ENCODE peak calls at places on chromosomes 3 and 15, in four cellular contexts. A, H, L and V are unnamed samples.

GRCh38 chr3:165770781-165771180 is 66.4 kb downstream of the BCHE start:
- DNase-seq in A (peak; percentile 46), H (no peak), L (no peak), V (no peak)

GRCh38 chr3:36928220-36928619 is 16.6 kb downstream of the TRANK1 start:
- DNase-seq in A (no peak), H (no peak), L (no peak), V (no peak)

GRCh38 chr3:69442771-69443197 is 56.9 kb upstream of the FRMD4B start:
- DNase-seq in A (no peak), H (no peak), L (no peak), V (no peak)

GRCh38 chr15:29128671-29129070 is 141.0 kb downstream of the NSMCE3 start:
- DNase-seq in A (no peak), H (no peak), L (no peak), V (no peak)

GRCh38 chr3:180802837-180803236 is 109.6 kb upstream of the FXR1 start:
- DNase-seq in A (peak; percentile 9), H (peak; percentile 2), L (no peak), V (no peak)

GRCh38 chr3:46668116-46668515 is 25.4 kb downstream of the ALS2CL start:
- DNase-seq in A (no peak), H (no peak), L (no peak), V (peak; percentile 9)

GRCh38 chr15:83515171-83515570 is 68.0 kb downstream of the SH3GL3 start:
- DNase-seq in A (no peak), H (no peak), L (no peak), V (no peak)

GRCh38 chr3:73141531-73141930 is 80.1 kb downstream of the EBLN2 start:
- DNase-seq in A (no peak), H (no peak), L (peak; percentile 55), V (no peak)

GRCh38 chr3:29695201-29695904 is 414.5 kb downstream of the RBMS3 start:
- DNase-seq in A (peak; percentile 75), H (no peak), L (peak; percentile 38), V (peak; percentile 25)

GRCh38 chr3:16794251-16794650 is 90.5 kb upstream of the PLCL2 start:
- DNase-seq in A (no peak), H (no peak), L (no peak), V (no peak)

GRCh38 chr15:86231864-86232801 is 152.5 kb downstream of the AGBL1 start:
- DNase-seq in A (peak; percentile 31), H (peak; percentile 46), L (peak; percentile 37), V (peak; percentile 49)

GRCh38 chr15:25715536-25716413 is 147.4 kb downstream of the ATP10A start:
- DNase-seq in A (no peak), H (no peak), L (no peak), V (no peak)

GRCh38 chr3:42394579-42395288 is 15.7 kb downstream of the LYZL4 start:
- DNase-seq in A (no peak), H (no peak), L (no peak), V (no peak)

GRCh38 chr3:16290827-16291196 is 25.8 kb downstream of the OXNAD1 start:
- DNase-seq in A (peak; percentile 60), H (no peak), L (no peak), V (no peak)

GRCh38 chr3:194686816-194687637 is 1.3 kb downstream of the FAM43A start:
- DNase-seq in A (peak; percentile 73), H (peak; percentile 70), L (peak; percentile 58), V (peak; percentile 11)

GRCh38 chr15:67135494-67135893 is 70.1 kb downstream of the SMAD3 start:
- DNase-seq in A (peak; percentile 78), H (no peak), L (no peak), V (no peak)

GRCh38 chr3:11302444-11302843 is 30.2 kb downstream of the ATG7 start:
- DNase-seq in A (no peak), H (no peak), L (no peak), V (no peak)

GRCh38 chr3:132008841-132009638 is 25.8 kb downstream of the CPNE4 start:
- DNase-seq in A (peak; percentile 24), H (no peak), L (no peak), V (no peak)

GRCh38 chr3:122636697-122637096 is 43.9 kb upstream of the PARP14 start:
- DNase-seq in A (no peak), H (no peak), L (no peak), V (no peak)

GRCh38 chr3:64871955-64872354 is 184.2 kb upstream of the ADAMTS9 start:
- DNase-seq in A (no peak), H (no peak), L (no peak), V (no peak)

GRCh38 chr3:29805757-29806156 is 524.9 kb downstream of the RBMS3 start:
- DNase-seq in A (peak; percentile 23), H (no peak), L (no peak), V (no peak)

GRCh38 chr15:37004373-37004869 is 95.9 kb downstream of the MEIS2 start:
- DNase-seq in A (no peak), H (no peak), L (no peak), V (no peak)

GRCh38 chr15:52114656-52115055 is 2.1 kb upstream of the BCL2L10 start:
- DNase-seq in A (no peak), H (no peak), L (no peak), V (no peak)

GRCh38 chr3:32630266-32630665 is 54.7 kb upstream of the CNOT10 start:
- DNase-seq in A (no peak), H (no peak), L (no peak), V (no peak)

GRCh38 chr15:74420193-74420905 is 13.4 kb downstream of the SEMA7A start:
- DNase-seq in A (peak; percentile 65), H (no peak), L (peak; percentile 85), V (peak; percentile 39)

GRCh38 chr3:73094951-73095350 is 33.5 kb downstream of the EBLN2 start:
- DNase-seq in A (no peak), H (no peak), L (no peak), V (no peak)

GRCh38 chr3:151009981-151010380 is 37.5 kb upstream of the CLRN1 start:
- DNase-seq in A (no peak), H (no peak), L (no peak), V (no peak)

GRCh38 chr3:11236588-11237461 is 35.4 kb upstream of the ATG7 start:
- DNase-seq in A (peak; percentile 58), H (peak; percentile 29), L (peak; percentile 74), V (peak; percentile 59)

GRCh38 chr3:126543457-126544090 is 15.2 kb downstream of the C3orf22 start:
- DNase-seq in A (no peak), H (no peak), L (peak; percentile 7), V (no peak)

GRCh38 chr3:121883507-121883906 is 10.7 kb upstream of the SLC15A2 start:
- DNase-seq in A (peak; percentile 18), H (peak; percentile 0), L (peak; percentile 16), V (no peak)

GRCh38 chr15:99250001-99250400 is 620 bp upstream of the TTC23 start:
- DNase-seq in A (no peak), H (no peak), L (no peak), V (no peak)

GRCh38 chr3:185152433-185153169 is at the start of gene C3orf70:
- DNase-seq in A (peak; percentile 65), H (peak; percentile 54), L (peak; percentile 72), V (peak; percentile 53)

GRCh38 chr15:72801590-72802345 is 18.2 kb upstream of the ADPGK start:
- DNase-seq in A (no peak), H (no peak), L (no peak), V (no peak)

GRCh38 chr15:91043190-91043874 is 20.9 kb upstream of the VPS33B start:
- DNase-seq in A (no peak), H (no peak), L (no peak), V (no peak)

GRCh38 chr3:33909547-33909946 is 111.1 kb downstream of the PDCD6IP start:
- DNase-seq in A (no peak), H (no peak), L (no peak), V (no peak)

GRCh38 chr3:127738192-127738840 is 65.6 kb downstream of the ABTB1 start:
- DNase-seq in A (peak; percentile 53), H (no peak), L (peak; percentile 56), V (no peak)

GRCh38 chr3:45178131-45179023 is 32.2 kb upstream of the CDCP1 start:
- DNase-seq in A (peak; percentile 88), H (no peak), L (no peak), V (peak; percentile 30)

GRCh38 chr15:98856540-98856907 is 151.1 kb downstream of the PGPEP1L start:
- DNase-seq in A (peak; percentile 94), H (no peak), L (no peak), V (no peak)

GRCh38 chr3:71008350-71008923 is 575.1 kb downstream of the FOXP1 start:
- DNase-seq in A (no peak), H (no peak), L (no peak), V (no peak)
- H3K27ac ChIP-seq in A (no peak overlapping the region), H (no peak overlapping the region), L (no peak overlapping the region), V (peak overlapping the region; percentile 51)

DNA sequence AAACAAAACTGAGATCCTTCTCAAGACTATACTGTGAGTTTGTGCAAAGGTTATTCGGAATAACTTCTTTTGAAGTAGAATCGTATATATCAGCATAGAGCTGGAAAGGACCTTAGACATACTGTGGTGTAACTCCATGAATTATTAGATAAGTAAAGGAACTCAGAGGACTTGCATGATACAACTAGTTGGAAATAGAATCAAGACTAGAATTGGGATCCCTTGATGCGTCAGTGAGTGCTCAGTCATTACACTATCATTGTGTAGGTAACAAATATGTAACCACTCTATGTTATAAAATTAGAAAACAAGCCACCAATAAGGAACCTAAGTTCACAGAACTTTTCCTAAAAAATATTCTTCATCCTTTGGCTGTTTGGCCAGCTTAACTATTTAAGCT is 61.1 kb downstream of the CBLB start:
- DNase-seq in A (no peak), H (no peak), L (no peak), V (no peak)
- H3K27ac ChIP-seq in A (no peak overlapping the region), H (no peak overlapping the region), L (no peak overlapping the region), V (no peak overlapping the region)

GRCh38 chr15:96887730-96888129 is 557.2 kb downstream of the NR2F2 start:
- DNase-seq in A (peak; percentile 6), H (no peak), L (no peak), V (no peak)

GRCh38 chr15:96893159-96893906 is 562.8 kb downstream of the NR2F2 start:
- DNase-seq in A (peak; percentile 11), H (peak; percentile 43), L (peak; percentile 43), V (no peak)

GRCh38 chr15:96894669-96895068 is 564.2 kb downstream of the NR2F2 start:
- DNase-seq in A (no peak), H (no peak), L (no peak), V (no peak)

GRCh38 chr15:96888764-96889163 is 558.3 kb downstream of the NR2F2 start:
- DNase-seq in A (no peak), H (no peak), L (no peak), V (no peak)

GRCh38 chr15:96889734-96890480 is 559.4 kb downstream of the NR2F2 start:
- DNase-seq in A (no peak), H (no peak), L (no peak), V (no peak)
- H3K27ac ChIP-seq in A (peak overlapping the region; percentile 37), H (no peak overlapping the region), L (no peak overlapping the region), V (no peak overlapping the region)

DNA sequence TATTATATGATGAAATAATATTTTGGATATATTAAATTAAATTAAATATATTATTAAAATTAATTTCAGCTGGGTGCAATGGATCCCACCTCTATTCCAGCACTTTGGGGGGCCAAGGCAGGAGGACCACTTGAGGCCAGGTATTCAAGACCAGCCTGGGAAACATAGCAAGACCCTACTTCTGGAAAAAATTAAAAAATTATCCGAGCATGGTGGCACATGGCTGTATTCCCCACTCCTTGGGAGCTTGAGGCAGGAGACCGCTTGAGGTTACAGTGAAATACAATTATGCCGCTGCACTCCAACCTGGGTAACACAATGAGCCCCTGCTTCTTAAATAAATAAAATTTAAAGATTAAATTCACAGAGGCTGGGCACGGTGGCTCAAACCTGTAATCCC is 61.4 kb downstream of the SH3BP5 start:
- DNase-seq in A (no peak), H (no peak), L (peak; percentile 6), V (no peak)
- H3K27ac ChIP-seq in A (no peak overlapping the region), H (no peak overlapping the region), L (no peak overlapping the region), V (no peak overlapping the region)

GRCh38 chr3:21860657-21861056 is 109.6 kb upstream of the ZNF385D start:
- DNase-seq in A (no peak), H (no peak), L (no peak), V (no peak)
- H3K27ac ChIP-seq in A (no peak overlapping the region), H (no peak overlapping the region), L (no peak overlapping the region), V (no peak overlapping the region)